ENCODE peak calls at places on chromosomes 2 and 18, in nine cellular contexts. H is colonic mucosa; G is RWPE1; K is K562; D is choroid plexus epithelial cell; O is HFF-Myc; Z is CD4-positive, alpha-beta T cell; E is prostate gland; Y is MM.1S. U is an unnamed sample.

GRCh38 chr18:7172611-7173010 is 55.0 kb upstream of the LAMA1 start:
- DNase-seq in H (no peak), G (no peak), K (no peak), D (peak), O (no peak), Z (no peak), E (no peak), Y (no peak), U (no peak)

GRCh38 chr2:195406886-195407603 is 250.0 kb upstream of the SLC39A10 start:
- DNase-seq in H (no peak), G (no peak), K (peak), D (peak), O (no peak), Z (no peak), E (no peak), Y (no peak), U (peak)

GRCh38 chr2:54503192-54503591 is 47.1 kb downstream of the SPTBN1 start:
- DNase-seq in H (peak), G (no peak), K (peak), D (peak), O (no peak), Z (no peak), E (peak), Y (peak), U (peak)

GRCh38 chr2:187138240-187138639 is 289.3 kb upstream of the ZSWIM2 start:
- DNase-seq in H (peak), G (no peak), K (peak), D (peak), O (peak), Z (no peak), E (no peak), Y (no peak), U (no peak)

GRCh38 chr2:157307021-157307420 is 18.6 kb downstream of the ERMN start:
- DNase-seq in H (no peak), G (no peak), K (no peak), D (no peak), O (no peak), Z (no peak), E (no peak), Y (no peak), U (no peak)

GRCh38 chr2:224104668-224105386 is 65.7 kb upstream of the SERPINE2 start:
- DNase-seq in H (no peak), G (no peak), K (no peak), D (no peak), O (no peak), Z (no peak), E (no peak), Y (no peak), U (no peak)

GRCh38 chr18:60044290-60045006 is 144.7 kb downstream of the PMAIP1 start:
- DNase-seq in H (no peak), G (peak), K (no peak), D (peak), O (peak), Z (no peak), E (no peak), Y (no peak), U (no peak)

GRCh38 chr2:236628256-236628961 is 58.8 kb downstream of the ACKR3 start:
- DNase-seq in H (no peak), G (no peak), K (no peak), D (no peak), O (no peak), Z (no peak), E (no peak), Y (no peak), U (no peak)

GRCh38 chr2:119544075-119545031 is at the start of gene CFAP221:
- DNase-seq in H (peak), G (peak), K (peak), D (peak), O (peak), Z (peak), E (no peak), Y (peak), U (peak)

GRCh38 chr2:43269074-43269572 is 42.7 kb upstream of the ZFP36L2 start:
- DNase-seq in H (peak), G (no peak), K (peak), D (peak), O (peak), Z (no peak), E (no peak), Y (no peak), U (no peak)

GRCh38 chr2:226550801-226551200 is 248.8 kb downstream of the IRS1 start:
- DNase-seq in H (no peak), G (no peak), K (no peak), D (no peak), O (no peak), Z (no peak), E (no peak), Y (no peak), U (no peak)

GRCh38 chr18:78900938-78901909 is 78.4 kb upstream of the SALL3 start:
- DNase-seq in H (no peak), G (no peak), K (no peak), D (no peak), O (no peak), Z (no peak), E (no peak), Y (no peak), U (no peak)

GRCh38 chr18:7207366-7207765 is 23.5 kb upstream of the LRRC30 start:
- DNase-seq in H (no peak), G (no peak), K (no peak), D (no peak), O (no peak), Z (no peak), E (no peak), Y (no peak), U (no peak)

GRCh38 chr18:49520661-49521145 is 33.7 kb upstream of the C18orf32 start:
- DNase-seq in H (no peak), G (no peak), K (no peak), D (peak), O (peak), Z (no peak), E (no peak), Y (no peak), U (no peak)

GRCh38 chr2:64699712-64700111 is 46.0 kb upstream of the SERTAD2 start:
- DNase-seq in H (no peak), G (no peak), K (peak), D (no peak), O (no peak), Z (no peak), E (no peak), Y (no peak), U (peak)
- TF ChIP-seq CTCF in H (no peak), G (no peak), K (peak), D (no peak), O (no peak), Z (no peak), E (no peak), Y (no peak), U (no peak)

GRCh38 chr18:58076052-58076451 is 32.0 kb downstream of the NEDD4L start:
- DNase-seq in H (no peak), G (no peak), K (no peak), D (peak), O (no peak), Z (no peak), E (no peak), Y (no peak), U (no peak)

GRCh38 chr18:58078889-58079573 is 35.0 kb downstream of the NEDD4L start:
- DNase-seq in H (peak), G (no peak), K (peak), D (no peak), O (no peak), Z (no peak), E (peak), Y (no peak), U (no peak)

GRCh38 chr18:58077329-58077728 is 33.3 kb downstream of the NEDD4L start:
- DNase-seq in H (no peak), G (no peak), K (no peak), D (no peak), O (no peak), Z (no peak), E (no peak), Y (no peak), U (no peak)

DNA sequence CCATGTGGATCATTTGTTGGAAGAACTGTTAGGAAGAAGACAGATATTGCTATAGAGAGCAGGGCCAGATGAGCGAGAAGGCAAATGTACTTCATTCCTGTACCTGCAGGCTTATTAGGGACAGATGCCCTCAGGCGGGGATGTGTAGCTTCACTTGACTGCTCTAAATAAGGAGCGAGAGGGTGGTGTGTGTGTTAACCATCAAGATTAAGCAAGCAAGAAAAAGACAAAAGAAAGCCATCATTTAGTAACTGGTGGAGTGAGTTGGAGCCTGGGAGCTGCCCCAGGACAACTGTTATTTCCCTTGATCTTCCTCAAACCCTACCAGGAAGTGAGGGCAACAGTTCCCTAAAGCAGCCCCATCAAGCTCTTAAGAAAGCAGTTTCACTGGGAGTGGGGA is 36.5 kb downstream of the NEDD4L start:
- DNase-seq in H (no peak), G (no peak), K (no peak), D (no peak), O (no peak), Z (no peak), E (no peak), Y (no peak), U (no peak)
- TF ChIP-seq CTCF in H (no peak), G (no peak), K (no peak), D (no peak), O (no peak), Z (no peak), E (no peak), Y (no peak), U (no peak)

GRCh38 chr18:12554796-12555388 is 103.0 kb downstream of the SPIRE1 start:
- DNase-seq in H (no peak), G (no peak), K (no peak), D (no peak), O (no peak), Z (no peak), E (no peak), Y (no peak), U (no peak)
- TF ChIP-seq CTCF in H (no peak), G (no peak), K (no peak), D (no peak), O (no peak), Z (no peak), E (no peak), Y (no peak), U (no peak)

GRCh38 chr2:240384711-240385450 is 50.6 kb upstream of the GPC1 start:
- DNase-seq in H (no peak), G (no peak), K (no peak), D (peak), O (no peak), Z (no peak), E (no peak), Y (no peak), U (no peak)
- TF ChIP-seq CTCF in H (no peak), G (no peak), K (no peak), D (peak), O (no peak), Z (no peak), E (no peak), Y (no peak), U (no peak)

DNA sequence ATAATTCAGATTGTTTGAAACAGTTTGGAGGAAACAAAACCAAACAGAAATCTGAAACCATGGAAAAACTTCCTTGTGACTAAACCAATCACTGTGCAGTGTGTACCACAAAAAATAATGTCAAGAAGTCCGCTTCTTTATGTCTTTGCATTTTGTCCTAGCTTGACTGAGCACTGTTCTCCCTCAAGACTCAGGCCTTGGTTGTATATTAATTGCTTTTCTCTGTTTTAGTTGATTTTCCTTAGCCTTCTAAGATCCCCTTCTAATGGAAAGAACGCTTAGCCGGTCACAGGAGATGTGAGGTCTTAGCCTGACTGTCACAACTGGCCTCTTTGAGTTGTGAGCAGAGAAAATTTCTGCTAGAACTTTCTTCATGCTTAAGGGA is 56.6 kb downstream of the LCLAT1 start:
- DNase-seq in H (no peak), G (no peak), K (no peak), D (no peak), O (no peak), Z (no peak), E (no peak), Y (no peak), U (no peak)
- TF ChIP-seq CTCF in H (no peak), G (no peak), K (no peak), D (no peak), O (no peak), Z (no peak), E (no peak), Y (no peak), U (no peak)

GRCh38 chr2:25297738-25298137 is 44.0 kb downstream of the DNMT3A start:
- DNase-seq in H (no peak), G (no peak), K (peak), D (no peak), O (no peak), Z (no peak), E (no peak), Y (no peak), U (no peak)
- TF ChIP-seq CTCF in H (no peak), G (no peak), K (peak), D (no peak), O (peak), Z (no peak), E (no peak), Y (peak), U (no peak)

GRCh38 chr2:164479460-164479859 is 141.8 kb downstream of the GRB14 start:
- DNase-seq in H (no peak), G (no peak), K (no peak), D (peak), O (no peak), Z (no peak), E (no peak), Y (peak), U (peak)
- TF ChIP-seq CTCF in H (no peak), G (peak), K (no peak), D (peak), O (no peak), Z (no peak), E (no peak), Y (peak), U (no peak)

GRCh38 chr18:36862182-36862581 is 33.3 kb downstream of the KIAA1328 start:
- DNase-seq in H (no peak), G (no peak), K (no peak), D (no peak), O (no peak), Z (no peak), E (no peak), Y (no peak), U (no peak)

GRCh38 chr18:36851202-36851590 is 22.3 kb downstream of the KIAA1328 start:
- DNase-seq in H (no peak), G (no peak), K (no peak), D (no peak), O (no peak), Z (no peak), E (no peak), Y (no peak), U (no peak)

DNA sequence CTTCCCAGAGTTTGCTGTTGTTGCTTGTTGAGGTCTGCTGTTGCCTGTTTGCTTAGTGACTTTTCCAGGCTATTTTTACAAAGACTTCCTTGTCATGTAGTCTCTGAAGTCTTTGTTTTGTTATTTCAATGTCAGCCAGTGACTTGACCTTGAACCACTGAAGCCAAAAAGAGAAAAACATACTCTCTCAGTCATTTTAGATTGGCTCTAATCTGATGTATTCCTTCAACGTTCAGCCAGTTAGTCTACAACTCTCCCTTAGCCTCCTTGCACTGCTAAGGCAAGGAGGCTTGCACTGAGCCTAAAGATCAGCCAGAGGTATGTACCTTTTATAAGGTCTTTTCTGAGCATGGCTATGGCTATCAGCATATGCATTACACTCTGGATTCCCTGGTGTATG is 27.9 kb downstream of the KIAA1328 start:
- DNase-seq in H (no peak), G (no peak), K (no peak), D (no peak), O (no peak), Z (no peak), E (no peak), Y (no peak), U (no peak)
- TF ChIP-seq CTCF in H (no peak), G (no peak), K (no peak), D (no peak), O (no peak), Z (no peak), E (no peak), Y (no peak), U (no peak)

GRCh38 chr2:132416996-132417395 is 391 bp downstream of the GPR39 start:
- DNase-seq in H (peak), G (no peak), K (no peak), D (no peak), O (no peak), Z (no peak), E (no peak), Y (no peak), U (no peak)
- TF ChIP-seq CTCF in H (peak), G (no peak), K (peak), D (peak), O (peak), Z (no peak), E (no peak), Y (no peak), U (no peak)

GRCh38 chr2:185402474-185402873 is 336.1 kb upstream of the FSIP2 start:
- DNase-seq in H (no peak), G (no peak), K (no peak), D (no peak), O (no peak), Z (no peak), E (no peak), Y (no peak), U (no peak)

DNA sequence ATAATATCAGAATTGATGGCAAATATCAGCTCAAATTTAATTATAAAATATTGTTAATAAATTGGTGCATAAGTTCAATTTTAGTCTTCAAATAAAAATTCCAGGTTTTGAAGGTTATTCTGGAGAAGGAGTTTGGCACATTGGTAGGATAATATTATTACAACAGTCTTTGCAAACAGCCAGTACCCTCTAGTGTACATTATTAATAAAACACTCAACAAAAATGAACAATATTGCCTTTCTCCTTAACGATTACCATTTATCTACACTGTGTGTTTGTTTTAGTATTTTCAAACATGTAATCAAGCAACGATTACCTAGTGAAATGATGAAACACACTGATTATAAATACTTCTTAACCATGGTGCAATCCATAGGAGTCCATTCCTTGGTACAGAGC is 334.0 kb upstream of the FSIP2 start:
- DNase-seq in H (no peak), G (no peak), K (no peak), D (no peak), O (no peak), Z (no peak), E (no peak), Y (no peak), U (no peak)
- TF ChIP-seq CTCF in H (no peak), G (no peak), K (no peak), D (no peak), O (no peak), Z (no peak), E (no peak), Y (no peak), U (no peak)

U was measured in activated CD8-positive, alpha-beta T cell treated with anti-CD3 and anti-CD28 coated beads for 36 hours.